ENCODE peak calls at places on chromosomes 12 and 14, in five cellular contexts. P, V, M, T and H are unnamed samples.

GRCh38 chr12:38585090-38585489 is 268.5 kb downstream of the ALG10B start:
- DNase-seq in P (no peak), V (no peak), M (no peak), T (no peak), H (no peak)

GRCh38 chr12:12823308-12823707 is 10.2 kb downstream of the DDX47 start:
- DNase-seq in P (no peak), V (peak), M (no peak), T (no peak), H (no peak)

GRCh38 chr12:114834621-114835020 is 150.6 kb upstream of the TBX3 start:
- DNase-seq in P (no peak), V (peak), M (no peak), T (no peak), H (no peak)

GRCh38 chr12:73106296-73106695 is 834.1 kb downstream of the TRHDE start:
- DNase-seq in P (no peak), V (no peak), M (no peak), T (no peak), H (no peak)

GRCh38 chr12:47079365-47079893 is at the start of gene PCED1B:
- DNase-seq in P (peak), V (peak), M (no peak), T (no peak), H (no peak)

GRCh38 chr12:114762490-114763110 is 78.6 kb upstream of the TBX3 start:
- DNase-seq in P (peak), V (peak), M (no peak), T (no peak), H (no peak)

GRCh38 chr12:124994435-124994975 is 1.1 kb downstream of the BRI3BP start:
- DNase-seq in P (no peak), V (no peak), M (no peak), T (no peak), H (no peak)

GRCh38 chr14:104877806-104878550 is 12.9 kb downstream of the CEP170B start:
- DNase-seq in P (peak), V (no peak), M (no peak), T (no peak), H (no peak)

GRCh38 chr12:123614531-123614930 is 12.6 kb downstream of the DDX55 start:
- DNase-seq in P (no peak), V (peak), M (no peak), T (no peak), H (no peak)

GRCh38 chr14:92959189-92959531 is 36.2 kb downstream of the CHGA start:
- DNase-seq in P (peak), V (no peak), M (no peak), T (no peak), H (no peak)

GRCh38 chr12:6961278-6961694 is 9.2 kb downstream of the PHB2 start:
- DNase-seq in P (peak), V (no peak), M (no peak), T (no peak), H (no peak)

GRCh38 chr14:24238123-24238522 is 4.3 kb downstream of the TINF2 start:
- DNase-seq in P (no peak), V (no peak), M (no peak), T (no peak), H (no peak)

GRCh38 chr14:37493606-37494005 is 101.4 kb downstream of the FOXA1 start:
- DNase-seq in P (no peak), V (peak), M (no peak), T (no peak), H (no peak)

GRCh38 chr14:22375321-22375930 is 213.6 kb downstream of the DAD1 start:
- DNase-seq in P (no peak), V (peak), M (peak), T (peak), H (no peak)

GRCh38 chr14:59481407-59482119 is 2.6 kb downstream of the L3HYPDH start:
- DNase-seq in P (no peak), V (peak), M (no peak), T (no peak), H (no peak)

GRCh38 chr12:25713264-25713663 is 160.2 kb upstream of the LMNTD1 start:
- DNase-seq in P (no peak), V (no peak), M (no peak), T (no peak), H (no peak)

GRCh38 chr14:99514552-99515300 is 33.5 kb downstream of the CCNK start:
- DNase-seq in P (peak), V (no peak), M (no peak), T (no peak), H (no peak)

GRCh38 chr14:73752297-73752992 is 38.3 kb upstream of the PNMA1 start:
- DNase-seq in P (no peak), V (peak), M (no peak), T (no peak), H (no peak)
- TF ChIP-seq CTCF in P (peak), V (peak), M (peak), T (no peak), H (no peak)

GRCh38 chr14:95137164-95137803 is 20.0 kb downstream of the DICER1 start:
- DNase-seq in P (no peak), V (no peak), M (no peak), T (no peak), H (no peak)

GRCh38 chr14:95138876-95139275 is 18.5 kb downstream of the DICER1 start:
- DNase-seq in P (no peak), V (peak), M (no peak), T (no peak), H (no peak)

GRCh38 chr14:95136631-95137030 is 20.7 kb downstream of the DICER1 start:
- DNase-seq in P (no peak), V (peak), M (no peak), T (no peak), H (no peak)

GRCh38 chr14:95140060-95140858 is 17.1 kb downstream of the DICER1 start:
- DNase-seq in P (no peak), V (peak), M (no peak), T (no peak), H (no peak)

DNA sequence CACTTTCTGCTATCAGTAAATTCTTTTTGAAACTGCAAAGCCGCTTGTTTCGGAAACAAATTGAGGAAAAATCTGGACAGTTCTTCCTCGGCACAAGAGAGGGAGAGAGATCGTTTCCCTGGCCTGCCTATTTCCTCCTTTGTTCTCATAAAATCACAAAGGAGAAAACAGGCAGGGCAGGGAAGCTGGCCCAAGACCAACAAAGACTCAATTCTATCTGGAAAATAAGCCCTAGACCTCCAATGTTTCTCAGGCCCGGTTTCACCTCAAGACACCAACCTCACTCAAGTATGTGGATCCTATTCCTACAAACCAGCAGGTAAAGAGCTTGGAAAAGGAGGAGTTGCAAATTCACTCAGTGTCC is 19.5 kb downstream of the DICER1 start:
- DNase-seq in P (no peak), V (no peak), M (no peak), T (no peak), H (no peak)
- H3K27ac ChIP-seq in P (peak), V (no peak), M (no peak), T (no peak), H (peak)

DNA sequence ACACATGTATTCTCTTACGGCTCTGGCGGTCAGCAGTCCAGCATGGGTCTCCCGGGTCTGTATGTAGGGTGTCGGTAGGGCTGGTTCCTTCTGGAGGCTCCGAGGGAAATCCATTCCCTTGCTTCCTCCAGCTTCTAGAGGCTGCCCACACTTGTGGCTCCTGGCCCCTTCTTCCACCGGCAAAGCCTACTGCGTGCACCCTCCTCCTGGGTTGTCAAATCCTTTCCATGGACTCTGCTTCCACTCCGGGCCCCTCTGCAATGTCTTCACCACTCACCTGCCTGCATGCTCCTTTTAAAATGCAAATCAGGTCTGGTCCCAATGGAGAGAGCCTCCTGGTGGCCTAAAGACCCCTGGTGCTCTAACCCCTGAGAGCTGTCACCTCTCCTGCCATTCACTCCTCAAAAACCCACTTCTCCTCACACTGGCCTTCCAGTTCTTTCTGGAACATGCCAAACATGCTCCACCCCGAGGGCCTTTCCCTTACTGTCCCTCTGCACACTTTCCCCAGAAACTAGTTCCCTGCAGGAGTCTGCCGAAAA is 108.5 kb downstream of the DICER1 start:
- DNase-seq in P (no peak), V (no peak), M (no peak), T (no peak), H (no peak)
- TF ChIP-seq CTCF in P (no peak), V (no peak), M (no peak), T (no peak), H (no peak)

GRCh38 chr14:97832734-97833133 is 1035.6 kb downstream of the VRK1 start:
- DNase-seq in P (peak), V (no peak), M (no peak), T (no peak), H (no peak)
- H3K27ac ChIP-seq in P (no peak), V (no peak), M (no peak), T (no peak), H (no peak)

DNA sequence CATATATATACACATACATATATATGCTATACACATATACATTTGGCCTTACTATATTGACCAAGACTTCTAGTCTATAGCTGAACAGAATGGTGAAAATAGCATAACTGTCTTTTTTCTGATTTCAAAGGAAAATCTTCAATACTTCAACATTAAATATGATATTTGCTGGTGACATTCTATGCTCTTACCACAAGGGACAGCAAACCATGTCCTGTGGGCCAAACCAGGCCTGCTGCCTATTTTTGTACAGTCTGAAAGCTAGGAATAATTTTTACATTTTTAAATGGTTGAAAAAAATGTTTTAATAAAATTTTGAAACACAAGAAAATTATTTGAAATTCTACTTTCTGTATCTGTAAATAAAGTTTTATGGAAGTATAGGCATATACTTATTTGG is 63.6 kb downstream of the EML5 start:
- DNase-seq in P (no peak), V (peak), M (no peak), T (no peak), H (no peak)
- TF ChIP-seq CTCF in P (no peak), V (peak), M (peak), T (no peak), H (no peak)

DNA sequence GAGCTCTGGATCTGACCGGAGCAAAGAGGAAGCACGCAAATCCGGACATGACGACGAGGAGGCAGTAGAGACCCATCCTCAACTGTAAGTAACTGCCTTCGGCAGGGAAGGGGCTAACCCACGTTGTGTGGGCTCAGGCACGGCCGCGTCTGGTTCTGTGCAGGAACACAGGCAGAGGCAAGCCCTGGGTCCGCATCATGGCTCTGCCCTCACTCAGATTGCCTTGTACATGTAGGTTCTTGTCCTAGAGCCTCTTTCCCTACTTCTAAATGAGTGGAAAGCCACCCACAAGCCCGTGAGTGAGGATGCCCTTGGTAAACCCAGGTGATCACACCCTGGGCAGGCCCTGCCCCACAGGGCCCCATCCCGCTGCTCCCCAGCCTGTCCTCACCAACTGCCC is 8.9 kb upstream of the RPLP0 start:
- DNase-seq in P (no peak), V (no peak), M (no peak), T (no peak), H (no peak)
- H3K27ac ChIP-seq in P (no peak), V (no peak), M (no peak), T (peak), H (no peak)

DNA sequence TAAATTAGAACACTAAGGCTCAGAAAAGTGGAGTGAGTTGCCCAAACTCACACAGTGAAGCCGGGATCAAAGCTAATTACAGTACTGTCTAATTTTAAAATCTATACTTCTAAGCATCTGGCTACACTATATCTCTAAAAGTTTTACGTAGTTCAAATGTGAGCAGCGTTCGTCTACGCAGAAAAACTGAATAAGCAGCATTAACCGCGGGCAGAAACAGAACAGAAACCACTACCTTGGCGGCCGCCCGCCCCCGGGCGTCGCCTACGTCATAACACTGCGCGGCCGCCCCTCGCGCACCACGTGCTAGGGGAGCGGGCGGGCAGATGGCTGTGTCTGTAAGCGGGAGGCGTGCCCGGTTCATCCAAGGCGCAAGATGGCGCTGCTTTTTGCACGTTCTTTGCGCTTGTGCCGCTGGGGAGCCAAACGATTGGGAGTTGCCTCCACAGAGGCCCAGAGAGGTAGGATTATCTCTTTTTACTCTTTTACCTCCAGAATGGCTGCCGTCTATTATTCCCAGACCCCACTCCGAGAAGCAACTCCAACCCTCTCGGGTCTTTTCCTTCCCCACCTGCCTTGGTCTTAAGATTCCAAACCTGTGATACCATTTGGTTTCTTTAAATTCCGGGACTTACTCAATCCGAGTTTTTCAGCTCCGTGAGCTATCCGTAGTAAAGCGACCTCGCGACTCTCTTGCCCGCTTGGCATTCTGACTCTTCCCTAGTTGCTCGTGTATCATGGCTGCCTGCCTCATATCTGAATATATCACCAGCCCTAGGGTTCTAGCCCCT is at the start of gene SPRYD4:
- DNase-seq in P (peak), V (peak), M (peak), T (peak), H (no peak)
- TF ChIP-seq CTCF in P (no peak), V (peak), M (peak), T (peak), H (peak)

GRCh38 chr14:64542839-64543207 is 2.3 kb downstream of the HSPA2 start:
- DNase-seq in P (no peak), V (no peak), M (no peak), T (no peak), H (no peak)
- H3K27ac ChIP-seq in P (no peak), V (no peak), M (no peak), T (peak), H (no peak)